ENCODE peak calls at places on chromosomes 4 and X, in six cellular contexts. One of them, this sample, is unnamed.
A peak's percentile ranks its signal among the peaks of the same experiment; 100 is the strongest.

GRCh38 chrX:130878350-130879341 is 24.4 kb downstream of the ENOX2 start:
- DNase-seq in mucosa of gallbladder: peak; percentile 45
- DNase-seq in endothelial cell of umbilical vein: peak; percentile 35
- DNase-seq in left ventricle myocardium superior: no peak
- DNase-seq in lung microvascular endothelial cell: peak; percentile 65
- DNase-seq in GM04503: peak; percentile 62
- DNase-seq in this sample: peak; percentile 59

GRCh38 chr4:8516996-8517550 is 63.1 kb upstream of the GPR78 start:
- DNase-seq in lung microvascular endothelial cell: no peak
- DNase-seq in left ventricle myocardium superior: no peak
- DNase-seq in GM04503: no peak
- DNase-seq in mucosa of gallbladder: no peak
- DNase-seq in endothelial cell of umbilical vein: no peak
- DNase-seq in this sample: no peak

GRCh38 chr4:182144621-182145359 is 98.4 kb upstream of the TENM3 start:
- DNase-seq in GM04503: no peak
- DNase-seq in left ventricle myocardium superior: peak; percentile 28
- DNase-seq in lung microvascular endothelial cell: no peak
- DNase-seq in endothelial cell of umbilical vein: no peak
- DNase-seq in mucosa of gallbladder: no peak
- DNase-seq in this sample: no peak

GRCh38 chr4:134936014-134936413 is 734.4 kb upstream of the PABPC4L start:
- DNase-seq in GM04503: no peak
- DNase-seq in mucosa of gallbladder: no peak
- DNase-seq in lung microvascular endothelial cell: no peak
- DNase-seq in left ventricle myocardium superior: no peak
- DNase-seq in endothelial cell of umbilical vein: no peak
- DNase-seq in this sample: no peak

GRCh38 chr4:5051210-5051691 is at the start of gene STK32B:
- DNase-seq in mucosa of gallbladder: peak; percentile 66
- DNase-seq in endothelial cell of umbilical vein: peak; percentile 63
- DNase-seq in left ventricle myocardium superior: peak; percentile 76
- DNase-seq in GM04503: no peak
- DNase-seq in lung microvascular endothelial cell: peak; percentile 85
- DNase-seq in this sample: peak; percentile 44

GRCh38 chrX:4547218-4547836 is 833.9 kb upstream of the PRKX start:
- DNase-seq in GM04503: peak; percentile 4
- DNase-seq in lung microvascular endothelial cell: peak; percentile 48
- DNase-seq in mucosa of gallbladder: peak; percentile 23
- DNase-seq in endothelial cell of umbilical vein: peak; percentile 10
- DNase-seq in left ventricle myocardium superior: peak; percentile 25
- DNase-seq in this sample: peak; percentile 39

GRCh38 chr4:120977435-120977997 is 55.0 kb upstream of the PRDM5 start:
- DNase-seq in lung microvascular endothelial cell: peak; percentile 63
- DNase-seq in GM04503: peak; percentile 16
- DNase-seq in mucosa of gallbladder: no peak
- DNase-seq in endothelial cell of umbilical vein: peak; percentile 59
- DNase-seq in left ventricle myocardium superior: no peak
- DNase-seq in this sample: no peak

GRCh38 chr4:1922826-1923225 is 51.6 kb downstream of the NSD2 start:
- DNase-seq in endothelial cell of umbilical vein: no peak
- DNase-seq in left ventricle myocardium superior: no peak
- DNase-seq in mucosa of gallbladder: no peak
- DNase-seq in GM04503: no peak
- DNase-seq in lung microvascular endothelial cell: no peak
- DNase-seq in this sample: no peak

GRCh38 chr4:107083-107443 is 17.2 kb upstream of the ZNF718 start:
- DNase-seq in lung microvascular endothelial cell: no peak
- DNase-seq in mucosa of gallbladder: no peak
- DNase-seq in left ventricle myocardium superior: no peak
- DNase-seq in GM04503: no peak
- DNase-seq in endothelial cell of umbilical vein: no peak
- DNase-seq in this sample: no peak

GRCh38 chr4:55866973-55867574 is 13.6 kb downstream of the EXOC1 start:
- DNase-seq in lung microvascular endothelial cell: peak; percentile 82
- DNase-seq in mucosa of gallbladder: no peak
- DNase-seq in left ventricle myocardium superior: no peak
- DNase-seq in endothelial cell of umbilical vein: peak; percentile 78
- DNase-seq in GM04503: no peak
- DNase-seq in this sample: no peak

GRCh38 chr4:61359301-61359700 is 159.2 kb downstream of the ADGRL3 start:
- DNase-seq in mucosa of gallbladder: no peak
- DNase-seq in endothelial cell of umbilical vein: no peak
- DNase-seq in left ventricle myocardium superior: no peak
- DNase-seq in GM04503: no peak
- DNase-seq in lung microvascular endothelial cell: no peak
- DNase-seq in this sample: no peak

GRCh38 chr4:41460641-41461040 is 77.3 kb upstream of the LIMCH1 start:
- DNase-seq in endothelial cell of umbilical vein: no peak
- DNase-seq in left ventricle myocardium superior: no peak
- DNase-seq in lung microvascular endothelial cell: no peak
- DNase-seq in mucosa of gallbladder: no peak
- DNase-seq in GM04503: no peak
- DNase-seq in this sample: no peak

GRCh38 chrX:79138658-79139241 is 5.7 kb upstream of the GPR174 start:
- DNase-seq in lung microvascular endothelial cell: no peak
- DNase-seq in GM04503: no peak
- DNase-seq in mucosa of gallbladder: no peak
- DNase-seq in endothelial cell of umbilical vein: no peak
- DNase-seq in left ventricle myocardium superior: no peak
- DNase-seq in this sample: no peak

This sample was measured in left lobe of liver.